ENCODE peak calls at places on chromosomes 6 and 20, in seven cellular contexts. Y is CD8-positive, alpha-beta memory T cell; V is colonic mucosa; N is tibial nerve; L is CD4-positive, CD25-positive, alpha-beta regulatory T cell; S is sigmoid colon; O is A549. E is an unnamed sample.

GRCh38 chr20:38434310-38434741 is 802 bp downstream of the SNHG17 start:
- DNase-seq in Y (peak; percentile 46), V (no peak), N (no peak), L (peak; percentile 61), S (no peak), O (no peak), E (no peak)

GRCh38 chr6:113994934-113995342 is 24.0 kb upstream of the HDAC2 start:
- DNase-seq in Y (no peak), V (peak; percentile 55), N (no peak), L (peak; percentile 65), S (no peak), O (peak; percentile 62), E (no peak)

GRCh38 chr6:25215881-25216280 is 63.3 kb upstream of the CARMIL1 start:
- DNase-seq in Y (no peak), V (no peak), N (no peak), L (no peak), S (no peak), O (no peak), E (no peak)

GRCh38 chr6:158057213-158057987 is 75.7 kb downstream of the SYNJ2 start:
- DNase-seq in Y (no peak), V (no peak), N (no peak), L (no peak), S (peak; percentile 59), O (peak; percentile 57), E (no peak)

GRCh38 chr6:31806470-31807272 is at the start of gene LSM2:
- DNase-seq in Y (peak; percentile 97), V (peak; percentile 96), N (peak; percentile 96), L (peak; percentile 97), S (peak; percentile 99), O (peak; percentile 89), E (no peak)

GRCh38 chr6:148997863-148998262 is 251.0 kb downstream of the UST start:
- DNase-seq in Y (no peak), V (no peak), N (no peak), L (no peak), S (no peak), O (no peak), E (no peak)

GRCh38 chr6:83696674-83697073 is 12.2 kb downstream of the SNAP91 start:
- DNase-seq in Y (no peak), V (no peak), N (no peak), L (no peak), S (no peak), O (no peak), E (no peak)

GRCh38 chr6:38099211-38099610 is 279.7 kb downstream of the ZFAND3 start:
- DNase-seq in Y (no peak), V (no peak), N (no peak), L (no peak), S (no peak), O (no peak), E (no peak)

GRCh38 chr6:117264487-117265424 is 602 bp upstream of the VGLL2 start:
- DNase-seq in Y (no peak), V (no peak), N (no peak), L (peak; percentile 7), S (no peak), O (peak; percentile 4), E (no peak)

GRCh38 chr6:63424636-63425035 is 104.9 kb upstream of the LGSN start:
- DNase-seq in Y (no peak), V (no peak), N (no peak), L (no peak), S (no peak), O (no peak), E (no peak)

GRCh38 chr6:145731432-145731831 is 3.9 kb downstream of the EPM2A start:
- DNase-seq in Y (no peak), V (no peak), N (no peak), L (no peak), S (no peak), O (no peak), E (no peak)

GRCh38 chr20:5072756-5073153 is 47.0 kb downstream of the PCNA start:
- DNase-seq in Y (no peak), V (no peak), N (no peak), L (no peak), S (no peak), O (no peak), E (no peak)

GRCh38 chr6:75098709-75099108 is 107.1 kb downstream of the COL12A1 start:
- DNase-seq in Y (no peak), V (peak; percentile 43), N (peak; percentile 59), L (no peak), S (peak; percentile 91), O (peak; percentile 35), E (no peak)

GRCh38 chr20:55038684-55039083 is 563.3 kb downstream of the DOK5 start:
- DNase-seq in Y (no peak), V (no peak), N (no peak), L (no peak), S (no peak), O (no peak), E (no peak)

GRCh38 chr20:57047281-57048026 is 219.0 kb downstream of the BMP7 start:
- DNase-seq in Y (no peak), V (no peak), N (no peak), L (no peak), S (peak; percentile 57), O (peak; percentile 86), E (no peak)

GRCh38 chr20:10428008-10428407 is 6.0 kb downstream of the MKKS start:
- DNase-seq in Y (no peak), V (no peak), N (no peak), L (no peak), S (no peak), O (no peak), E (no peak)

GRCh38 chr6:38678178-38678760 is 24.7 kb downstream of the GLO1 start:
- DNase-seq in Y (no peak), V (no peak), N (no peak), L (no peak), S (no peak), O (no peak), E (no peak)

GRCh38 chr6:17968081-17968518 is 19.3 kb downstream of the KIF13A start:
- DNase-seq in Y (no peak), V (no peak), N (no peak), L (no peak), S (no peak), O (no peak), E (no peak)

GRCh38 chr6:108295676-108296075 is 822 bp downstream of the AFG1L start:
- DNase-seq in Y (no peak), V (no peak), N (no peak), L (no peak), S (no peak), O (no peak), E (no peak)

GRCh38 chr20:59932616-59933295 is 681 bp downstream of the SYCP2 start:
- DNase-seq in Y (peak; percentile 8), V (no peak), N (no peak), L (no peak), S (no peak), O (no peak), E (no peak)

GRCh38 chr6:52191824-52192223 is 5.6 kb downstream of the IL17A start:
- DNase-seq in Y (no peak), V (no peak), N (no peak), L (no peak), S (no peak), O (no peak), E (no peak)

GRCh38 chr20:50141811-50142561 is 11.5 kb downstream of the PEDS1 start:
- DNase-seq in Y (no peak), V (no peak), N (no peak), L (no peak), S (no peak), O (no peak), E (no peak)
- H3K27ac ChIP-seq in Y (no peak overlapping the region), V (no peak overlapping the region), N (peak overlapping the region; percentile 48), L (no peak overlapping the region), S (no peak overlapping the region), O (peak overlapping the region; percentile 0), E (no peak overlapping the region)

DNA sequence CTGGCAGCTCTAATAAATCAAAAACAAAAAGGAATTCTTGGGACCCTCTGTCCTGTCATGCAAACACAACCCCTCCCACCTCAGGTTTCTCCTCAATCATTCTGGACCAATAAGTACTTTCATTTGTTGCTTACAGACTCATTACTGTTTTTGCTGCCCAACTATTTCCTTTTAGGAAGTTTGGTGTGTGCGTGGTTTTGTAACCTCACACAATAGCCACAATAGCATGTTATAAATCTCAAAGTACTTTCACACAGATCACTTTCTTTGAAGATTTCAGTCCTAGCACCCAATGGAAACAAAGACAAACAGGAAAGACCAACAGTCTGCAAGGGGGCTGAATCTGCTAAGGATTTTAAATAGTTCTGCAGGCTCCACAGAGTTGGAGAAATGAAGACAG is 4.4 kb downstream of the MRPL14 start:
- DNase-seq in Y (peak; percentile 31), V (no peak), N (no peak), L (peak; percentile 33), S (no peak), O (no peak), E (no peak)
- H3K4me1 ChIP-seq in Y (peaks cover 73% of the 10 kb centered on the region), V (peaks cover 19% of the 10 kb centered on the region), N (no peaks in the 10 kb centered on the region), L (peaks cover 47% of the 10 kb centered on the region), S (peaks cover 65% of the 10 kb centered on the region), O (peaks cover 64% of the 10 kb centered on the region), E (peaks cover 4% of the 10 kb centered on the region)

DNA sequence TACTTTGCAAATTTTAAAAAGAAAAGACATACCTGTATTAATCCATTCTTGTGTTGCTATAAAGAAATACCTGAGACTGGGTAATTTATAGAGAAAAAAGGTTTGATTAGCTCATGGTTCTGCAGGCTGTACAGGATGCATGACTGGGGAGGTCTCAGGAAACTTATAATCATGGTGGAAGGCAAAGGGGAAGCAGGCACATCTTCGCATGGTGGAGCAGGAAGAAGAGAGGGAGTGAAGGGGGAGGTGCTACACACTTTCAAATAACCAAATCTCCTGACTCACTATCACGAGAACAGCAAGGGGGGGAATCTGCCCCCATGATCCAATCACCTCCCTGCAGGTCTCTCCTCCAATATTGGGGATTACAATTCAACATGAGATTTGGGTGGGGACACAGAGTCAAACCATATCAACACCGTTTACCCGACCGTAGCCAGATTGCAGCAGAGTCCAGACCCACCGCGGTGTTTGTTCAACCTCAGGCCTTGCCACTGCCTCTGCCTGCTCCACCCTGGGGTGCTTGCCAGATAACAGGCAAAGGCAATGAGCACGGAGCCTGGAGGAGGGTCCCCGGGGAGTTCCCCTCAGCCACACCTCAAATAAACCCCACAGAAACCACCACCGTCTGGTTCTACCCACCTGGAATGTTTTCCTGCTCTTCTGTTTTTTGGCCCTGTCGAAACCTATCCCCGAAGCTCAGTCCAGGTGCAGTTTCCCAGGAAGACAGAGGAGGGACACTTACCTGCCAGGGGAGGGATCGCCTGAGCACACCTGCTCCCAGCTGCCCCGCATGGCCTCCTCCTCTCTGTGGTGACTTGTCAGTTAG is 142.2 kb upstream of the AFDN start:
- DNase-seq in Y (no peak), V (peak; percentile 62), N (no peak), L (no peak), S (no peak), O (no peak), E (no peak)
- H3K9me3 ChIP-seq in Y (no peaks in the 10 kb centered on the region), V (no peaks in the 10 kb centered on the region), N (no peaks in the 10 kb centered on the region), L (no peaks in the 10 kb centered on the region), S (no peaks in the 10 kb centered on the region), O (no peaks in the 10 kb centered on the region), E (no peaks in the 10 kb centered on the region)

GRCh38 chr6:129498556-129498940 is 211.4 kb downstream of the ARHGAP18 start:
- DNase-seq in Y (no peak), V (no peak), N (no peak), L (no peak), S (no peak), O (no peak), E (no peak)

GRCh38 chr6:129497591-129498555 is 212.1 kb downstream of the ARHGAP18 start:
- DNase-seq in Y (no peak), V (no peak), N (no peak), L (no peak), S (no peak), O (no peak), E (no peak)

GRCh38 chr6:129500958-129501381 is 209.0 kb downstream of the ARHGAP18 start:
- DNase-seq in Y (no peak), V (no peak), N (no peak), L (peak; percentile 23), S (no peak), O (peak; percentile 32), E (no peak)

GRCh38 chr6:129499871-129500219 is 210.1 kb downstream of the ARHGAP18 start:
- DNase-seq in Y (no peak), V (no peak), N (no peak), L (no peak), S (no peak), O (no peak), E (no peak)

GRCh38 chr6:129498950-129499870 is 210.8 kb downstream of the ARHGAP18 start:
- DNase-seq in Y (peak; percentile 48), V (peak; percentile 26), N (no peak), L (peak; percentile 67), S (no peak), O (peak; percentile 20), E (no peak)
- H3K27ac ChIP-seq in Y (no peak overlapping the region), V (no peak overlapping the region), N (peak overlapping the region; percentile 15), L (no peak overlapping the region), S (no peak overlapping the region), O (peak overlapping the region; percentile 66), E (no peak overlapping the region)

E was measured in iPS DF 6.9.